ENCODE peak calls at places on chromosome 5, in eight cellular contexts. D, Z, W, T, E, L, O and H are unnamed samples.
A peak's percentile ranks its signal among the peaks of the same experiment; 100 is the strongest.

GRCh38 chr5:172637122-172637580 is 3.9 kb upstream of the NEURL1B start:
- DNase-seq in W (peak; percentile 71), D (no peak), O (peak; percentile 91), Z (no peak), L (no peak), E (no peak), T (no peak), H (no peak)

GRCh38 chr5:81980598-81981260 is 8.9 kb downstream of the ATG10 start:
- DNase-seq in O (no peak), E (no peak), T (no peak), W (no peak), D (no peak), Z (no peak), L (no peak), H (no peak)

GRCh38 chr5:170795154-170795553 is 11.6 kb downstream of the GABRP start:
- DNase-seq in T (no peak), E (no peak), L (no peak), Z (no peak), W (no peak), D (no peak), O (no peak), H (no peak)

GRCh38 chr5:82753374-82753773 is 323.8 kb downstream of the TMEM167A start:
- DNase-seq in D (no peak), T (no peak), E (no peak), Z (no peak), L (no peak), O (no peak), W (no peak), H (no peak)

GRCh38 chr5:149841844-149842793 is 102.5 kb downstream of the PDE6A start:
- DNase-seq in W (no peak), E (no peak), Z (no peak), T (no peak), L (no peak), D (no peak), O (no peak), H (no peak)

GRCh38 chr5:31106742-31107546 is 86.5 kb upstream of the CDH6 start:
- DNase-seq in T (no peak), D (no peak), W (peak; percentile 86), L (peak; percentile 69), Z (no peak), E (no peak), O (no peak), H (peak; percentile 98)

GRCh38 chr5:178333821-178334481 is 101.3 kb upstream of the PHYKPL start:
- DNase-seq in O (no peak), Z (no peak), L (no peak), W (no peak), T (no peak), E (no peak), D (peak; percentile 18), H (no peak)

GRCh38 chr5:131163315-131164119 is 1.5 kb downstream of the HINT1 start:
- DNase-seq in L (no peak), Z (no peak), D (no peak), T (no peak), O (no peak), E (peak; percentile 50), W (peak; percentile 22), H (no peak)

GRCh38 chr5:103562084-103562452 is 521 bp downstream of the NUDT12 start:
- DNase-seq in O (no peak), T (no peak), E (peak; percentile 1), L (no peak), Z (no peak), D (no peak), W (peak; percentile 5), H (no peak)

GRCh38 chr5:23820764-23821471 is 313.5 kb downstream of the PRDM9 start:
- DNase-seq in D (no peak), T (no peak), E (no peak), L (no peak), Z (peak; percentile 24), W (peak; percentile 46), O (peak; percentile 44), H (peak; percentile 74)

GRCh38 chr5:79878721-79879336 is 112.2 kb downstream of the MTX3 start:
- DNase-seq in L (no peak), E (peak; percentile 30), O (no peak), Z (peak; percentile 56), D (no peak), T (no peak), W (no peak), H (no peak)

GRCh38 chr5:7628248-7628647 is 222.7 kb downstream of the CFAP90 start:
- DNase-seq in E (no peak), D (no peak), T (no peak), L (no peak), W (no peak), Z (no peak), O (no peak), H (no peak)

GRCh38 chr5:68918306-68918705 is 175.5 kb upstream of the SLC30A5 start:
- DNase-seq in T (no peak), L (no peak), E (no peak), D (no peak), O (no peak), Z (no peak), W (no peak), H (no peak)

GRCh38 chr5:149365418-149365817 is 7.6 kb downstream of the PCYOX1L start:
- DNase-seq in L (no peak), W (no peak), Z (no peak), D (no peak), O (no peak), T (no peak), E (no peak), H (no peak)

GRCh38 chr5:5419291-5420210 is 2.9 kb upstream of the ICE1 start:
- DNase-seq in D (no peak), T (peak; percentile 28), Z (peak; percentile 17), L (peak; percentile 50), O (peak; percentile 82), E (no peak), W (peak; percentile 64), H (peak; percentile 91)

GRCh38 chr5:158970569-158971014 is 129.1 kb downstream of the EBF1 start:
- DNase-seq in W (no peak), O (no peak), L (no peak), E (no peak), Z (no peak), D (no peak), T (no peak), H (no peak)

GRCh38 chr5:135535820-135536801 is at the start of gene NEUROG1:
- DNase-seq in W (no peak), L (no peak), O (peak; percentile 26), Z (no peak), E (no peak), T (no peak), D (no peak), H (peak; percentile 54)

GRCh38 chr5:74870299-74871067 is 4.3 kb upstream of the FAM169A start:
- DNase-seq in Z (no peak), W (no peak), L (no peak), E (no peak), D (no peak), O (no peak), T (no peak), H (no peak)

GRCh38 chr5:7261900-7262299 is 134.0 kb upstream of the ADCY2 start:
- DNase-seq in Z (no peak), L (no peak), E (no peak), T (no peak), W (no peak), D (no peak), O (no peak), H (no peak)

GRCh38 chr5:65111961-65112658 is 343.4 kb downstream of the CWC27 start:
- DNase-seq in W (no peak), O (no peak), T (no peak), Z (no peak), E (no peak), L (no peak), D (no peak), H (no peak)

GRCh38 chr5:56405536-56405935 is 172.4 kb upstream of the ANKRD55 start:
- DNase-seq in Z (no peak), D (no peak), W (no peak), T (no peak), L (no peak), E (no peak), O (no peak), H (no peak)

GRCh38 chr5:98341038-98341710 is 432.3 kb upstream of the RGMB start:
- DNase-seq in D (no peak), L (peak; percentile 94), W (no peak), E (no peak), O (no peak), T (no peak), Z (no peak), H (no peak)

GRCh38 chr5:95976606-95977005 is 15.0 kb upstream of the ELL2 start:
- DNase-seq in E (no peak), Z (no peak), O (no peak), L (no peak), W (no peak), D (no peak), T (no peak), H (no peak)

GRCh38 chr5:93431255-93431654 is 149.8 kb downstream of the NR2F1-AS1 start:
- DNase-seq in Z (no peak), D (no peak), W (no peak), O (peak; percentile 42), E (no peak), L (no peak), T (no peak), H (no peak)

GRCh38 chr5:131082034-131082550 is 83.0 kb downstream of the HINT1 start:
- DNase-seq in D (no peak), Z (no peak), O (no peak), W (no peak), L (no peak), E (no peak), T (no peak), H (no peak)

GRCh38 chr5:38724301-38725030 is 121.3 kb upstream of the OSMR start:
- DNase-seq in O (no peak), E (no peak), D (no peak), Z (no peak), T (no peak), L (no peak), W (no peak), H (no peak)

GRCh38 chr5:111582962-111583669 is 70.8 kb upstream of the STARD4 start:
- DNase-seq in D (no peak), Z (no peak), W (no peak), E (no peak), L (peak; percentile 50), O (no peak), T (no peak), H (no peak)

GRCh38 chr5:50945139-50945538 is 278.7 kb downstream of the PARP8 start:
- DNase-seq in L (no peak), W (no peak), O (no peak), D (no peak), E (no peak), Z (no peak), T (no peak), H (no peak)

GRCh38 chr5:126676195-126676624 is 75.5 kb downstream of the PHAX start:
- DNase-seq in D (peak; percentile 48), T (peak; percentile 71), O (peak; percentile 21), L (peak; percentile 18), W (peak; percentile 43), E (peak; percentile 78), Z (peak; percentile 63), H (peak; percentile 69)

GRCh38 chr5:72817076-72817476 is 615 bp downstream of the TNPO1 start:
- DNase-seq in O (no peak), E (peak; percentile 43), D (peak; percentile 72), Z (peak; percentile 47), W (no peak), L (peak; percentile 46), T (peak; percentile 61), H (peak; percentile 39)

GRCh38 chr5:89338935-89339334 is 456.0 kb upstream of the MEF2C start:
- DNase-seq in D (no peak), L (no peak), Z (no peak), O (no peak), W (no peak), E (no peak), T (no peak), H (no peak)

GRCh38 chr5:68303038-68303738 is 87.6 kb downstream of the PIK3R1 start:
- DNase-seq in Z (no peak), L (no peak), D (no peak), W (no peak), O (no peak), E (no peak), T (no peak), H (no peak)

GRCh38 chr5:6728011-6728794 is 15.0 kb downstream of the TENT4A start:
- DNase-seq in Z (no peak), L (no peak), W (no peak), T (no peak), D (no peak), O (peak; percentile 82), E (peak; percentile 34), H (no peak)

GRCh38 chr5:134112726-134113571 is 1.5 kb upstream of the TCF7 start:
- DNase-seq in E (no peak), L (no peak), Z (no peak), D (no peak), W (no peak), T (no peak), O (no peak), H (no peak)